ENCODE peak calls at places on chromosomes 5 and 9, in four cellular contexts. O is stimulated activated CD4-positive, alpha-beta T cell treated with anti-CD3 and anti-CD28 coated beads, Interleukin-1b, Interleukin-23, amount 100 ng/mL, for 4 hours; X is cerebellum; S is T-cell. V is an unnamed sample.

GRCh38 chr5:139402561-139403158 is 1.2 kb downstream of the SPATA24 start:
- DNase-seq in O (no peak), X (no peak), S (no peak), V (peak; percentile 37)

GRCh38 chr5:92147792-92148191 is 764.7 kb upstream of the ARRDC3 start:
- DNase-seq in O (no peak), X (no peak), S (no peak), V (no peak)

GRCh38 chr9:101498323-101498722 is 35.3 kb upstream of the RNF20 start:
- DNase-seq in O (no peak), X (no peak), S (no peak), V (no peak)

GRCh38 chr5:160938532-160938931 is 86.5 kb upstream of the ATP10B start:
- DNase-seq in O (no peak), X (no peak), S (no peak), V (no peak)

GRCh38 chr5:160287378-160288051 is 24.8 kb downstream of the CCNJL start:
- DNase-seq in O (no peak), X (peak; percentile 88), S (no peak), V (no peak)

GRCh38 chr9:132806306-132806705 is 71.8 kb downstream of the AK8 start:
- DNase-seq in O (no peak), X (no peak), S (no peak), V (no peak)

GRCh38 chr9:129493714-129494047 is 127.2 kb downstream of the C9orf50 start:
- DNase-seq in O (no peak), X (no peak), S (no peak), V (no peak)

GRCh38 chr5:145991044-145991575 is 54.7 kb downstream of the SH3RF2 start:
- DNase-seq in O (no peak), X (no peak), S (no peak), V (no peak)

GRCh38 chr5:1419476-1420210 is 25.6 kb downstream of the SLC6A3 start:
- DNase-seq in O (no peak), X (no peak), S (no peak), V (no peak)

GRCh38 chr5:29993286-29993685 is 1200.2 kb upstream of the CDH6 start:
- DNase-seq in O (no peak), X (no peak), S (no peak), V (no peak)

GRCh38 chr9:115341401-115341800 is 223.4 kb upstream of the TNC start:
- DNase-seq in O (no peak), X (no peak), S (no peak), V (peak; percentile 13)

GRCh38 chr9:118003240-118003639 is 299.0 kb downstream of the TLR4 start:
- DNase-seq in O (no peak), X (no peak), S (no peak), V (no peak)

GRCh38 chr5:6377582-6378127 is 692 bp downstream of the MED10 start:
- DNase-seq in O (no peak), X (no peak), S (no peak), V (no peak)

GRCh38 chr5:145980257-145980656 is 43.9 kb downstream of the SH3RF2 start:
- DNase-seq in O (no peak), X (no peak), S (no peak), V (no peak)

GRCh38 chr5:134435525-134435924 is 23.8 kb upstream of the CDKN2AIPNL start:
- DNase-seq in O (no peak), X (no peak), S (no peak), V (no peak)

GRCh38 chr5:124343451-124343867 is 403.0 kb downstream of the ZNF608 start:
- DNase-seq in O (no peak), X (no peak), S (no peak), V (no peak)

GRCh38 chr5:14582797-14583137 is 1.2 kb downstream of the OTULINL start:
- DNase-seq in O (no peak), X (peak; percentile 42), S (no peak), V (no peak)

GRCh38 chr9:102032614-102033013 is 294.2 kb upstream of the GRIN3A start:
- DNase-seq in O (no peak), X (no peak), S (no peak), V (no peak)

GRCh38 chr9:124840300-124840833 is 12.9 kb upstream of the WDR38 start:
- DNase-seq in O (no peak), X (no peak), S (no peak), V (peak; percentile 74)

GRCh38 chr9:135340143-135340655 is 139.4 kb upstream of the PPP1R26 start:
- DNase-seq in O (no peak), X (no peak), S (no peak), V (no peak)

GRCh38 chr9:81032030-81032572 is 657.2 kb downstream of the TLE1 start:
- DNase-seq in O (no peak), X (no peak), S (no peak), V (no peak)

GRCh38 chr9:109742759-109743388 is 37.1 kb upstream of the PALM2AKAP2 start:
- DNase-seq in O (no peak), X (no peak), S (no peak), V (no peak)

GRCh38 chr5:1799110-1799601 is 481 bp downstream of the MRPL36 start:
- DNase-seq in O (peak; percentile 13), X (no peak), S (no peak), V (no peak)